ENCODE peak calls at places on chromosomes 2 and 18, in five cellular contexts. Q, I, O, S and C are unnamed samples.

GRCh38 chr2:169711751-169712509 is 17.7 kb downstream of the PHOSPHO2 start:
- DNase-seq in O (no peak), I (peak; percentile 36), Q (no peak), S (no peak), C (no peak)

GRCh38 chr2:61471905-61472805 is 1.3 kb upstream of the USP34 start:
- DNase-seq in O (peak; percentile 51), Q (peak; percentile 11), S (peak; percentile 23), I (peak; percentile 37), C (no peak)

GRCh38 chr18:76314496-76314895 is 180.5 kb downstream of the ZNF516 start:
- DNase-seq in S (no peak), I (no peak), Q (no peak), O (no peak), C (no peak)

GRCh38 chr2:140801311-140801710 is 1329.5 kb downstream of the LRP1B start:
- DNase-seq in I (no peak), O (no peak), Q (no peak), S (no peak), C (no peak)

GRCh38 chr2:52831216-52831615 is 936.4 kb upstream of the CHAC2 start:
- DNase-seq in S (no peak), O (no peak), I (no peak), Q (no peak), C (no peak)

GRCh38 chr2:230130668-230131364 is 62.1 kb upstream of the SLC16A14 start:
- DNase-seq in I (no peak), O (peak; percentile 15), Q (no peak), S (no peak), C (no peak)

GRCh38 chr18:60471652-60472051 is 99.1 kb upstream of the MC4R start:
- DNase-seq in O (peak; percentile 54), I (peak; percentile 3), Q (no peak), S (no peak), C (no peak)

GRCh38 chr2:23711979-23712755 is 214.8 kb downstream of the ATAD2B start:
- DNase-seq in Q (no peak), S (no peak), I (no peak), O (no peak), C (no peak)

GRCh38 chr18:8063733-8064132 is 496.6 kb downstream of the PTPRM start:
- DNase-seq in S (no peak), Q (no peak), I (peak; percentile 31), O (no peak), C (no peak)

GRCh38 chr18:68897286-68897685 is 99.4 kb downstream of the CCDC102B start:
- DNase-seq in O (no peak), I (no peak), S (no peak), Q (no peak), C (no peak)